ENCODE peak calls at places on chromosomes 11 and 22, in seven cellular contexts. Y is spleen, T is PC-9, P is aorta, O is IMR-90, A is lower lobe of right lung, L is tibial artery. R is an unnamed sample.
A peak's percentile ranks its signal among the peaks of the same experiment; 100 is the strongest.

GRCh38 chr22:23705358-23705757 is 14.5 kb downstream of the RGL4 start:
- DNase-seq in L (no peak), T (no peak), P (no peak), A (no peak), Y (no peak), O (no peak), R (no peak)

GRCh38 chr22:41048791-41049717 is 43.3 kb upstream of the EP300 start:
- DNase-seq in A (peak; percentile 61), L (peak; percentile 84), O (peak; percentile 80), Y (peak; percentile 76), T (peak; percentile 85), P (peak; percentile 88), R (no peak)

GRCh38 chr22:37907036-37907954 is 1.2 kb downstream of the MICALL1 start:
- DNase-seq in P (no peak), T (no peak), Y (no peak), A (no peak), L (no peak), O (peak; percentile 15), R (no peak)

GRCh38 chr11:129918361-129918760 is 23.0 kb upstream of the NFRKB start:
- DNase-seq in A (no peak), L (no peak), Y (no peak), P (no peak), O (no peak), T (no peak), R (no peak)

GRCh38 chr11:28913883-28914282 is 805.7 kb downstream of the METTL15 start:
- DNase-seq in Y (no peak), L (no peak), P (no peak), O (no peak), A (no peak), T (no peak), R (no peak)

GRCh38 chr22:20638143-20638870 is 130.9 kb downstream of the MED15 start:
- DNase-seq in L (no peak), T (no peak), O (no peak), P (no peak), Y (no peak), A (no peak), R (no peak)

GRCh38 chr11:125239585-125240331 is 75.2 kb downstream of the PKNOX2 start:
- DNase-seq in L (peak; percentile 34), T (no peak), Y (no peak), O (no peak), A (no peak), P (peak; percentile 53), R (no peak)

GRCh38 chr11:15194671-15195415 is 80.1 kb downstream of the INSC start:
- DNase-seq in L (no peak), O (peak; percentile 82), P (no peak), Y (no peak), A (no peak), T (no peak), R (no peak)

GRCh38 chr11:120188371-120188770 is 22.5 kb upstream of the OAF start:
- DNase-seq in Y (peak; percentile 41), T (no peak), O (no peak), A (no peak), L (peak; percentile 42), P (peak; percentile 61), R (no peak)

GRCh38 chr11:57777969-57778317 is 16.3 kb downstream of the CTNND1 start:
- DNase-seq in T (peak; percentile 41), O (no peak), L (no peak), Y (no peak), P (no peak), A (no peak), R (no peak)

GRCh38 chr11:10454902-10455631 is at the start of gene AMPD3:
- DNase-seq in Y (peak; percentile 81), O (peak; percentile 99), L (no peak), A (no peak), P (no peak), T (peak; percentile 47), R (peak; percentile 89)

GRCh38 chr22:39528080-39528661 is 4.4 kb downstream of the RPS19BP1 start:
- DNase-seq in L (no peak), O (no peak), P (no peak), T (peak; percentile 17), A (peak; percentile 42), Y (peak; percentile 84), R (no peak)

GRCh38 chr22:27732391-27732790 is 69.2 kb downstream of the MN1 start:
- DNase-seq in T (no peak), O (no peak), L (peak; percentile 42), P (no peak), A (no peak), Y (no peak), R (no peak)

GRCh38 chr11:96306933-96307747 is 35.9 kb downstream of the MAML2 start:
- DNase-seq in P (peak; percentile 80), O (peak; percentile 99), L (peak; percentile 91), Y (no peak), A (peak; percentile 57), T (peak; percentile 84), R (peak; percentile 88)

GRCh38 chr11:65492637-65493366 is 6.0 kb upstream of the MALAT1 start:
- DNase-seq in O (peak; percentile 89), Y (no peak), A (peak; percentile 83), T (peak; percentile 69), P (peak; percentile 91), L (peak; percentile 94), R (no peak)

GRCh38 chr11:2466869-2467694 is 22.3 kb downstream of the KCNQ1 start:
- DNase-seq in Y (peak; percentile 84), P (peak; percentile 65), T (no peak), L (peak; percentile 43), O (no peak), A (no peak), R (no peak)

GRCh38 chr11:133163463-133164419 is 368.6 kb downstream of the OPCML start:
- DNase-seq in A (no peak), O (peak; percentile 20), P (no peak), Y (no peak), L (no peak), T (no peak), R (no peak)

GRCh38 chr11:104623518-104623917 is 274.7 kb downstream of the CASP12 start:
- DNase-seq in P (no peak), L (no peak), Y (no peak), T (no peak), A (no peak), O (peak; percentile 70), R (peak; percentile 10)

GRCh38 chr22:45575607-45576272 is 73.1 kb downstream of the FBLN1 start:
- DNase-seq in O (no peak), Y (peak; percentile 48), A (no peak), L (no peak), P (peak; percentile 76), T (no peak), R (no peak)

GRCh38 chr22:45103756-45104155 is 60.0 kb upstream of the NUP50 start:
- DNase-seq in P (peak; percentile 21), T (no peak), L (no peak), O (no peak), A (no peak), Y (no peak), R (no peak)

GRCh38 chr11:31865606-31866300 is 54.6 kb upstream of the PAX6 start:
- DNase-seq in L (no peak), P (no peak), A (no peak), T (no peak), Y (no peak), O (no peak), R (no peak)

GRCh38 chr11:32280339-32280738 is 155.0 kb downstream of the WT1 start:
- DNase-seq in O (no peak), Y (no peak), P (no peak), T (no peak), L (no peak), A (no peak), R (no peak)

GRCh38 chr11:130122141-130122575 is 37.4 kb upstream of the ST14 start:
- DNase-seq in L (no peak), A (no peak), O (no peak), Y (no peak), P (no peak), T (no peak), R (no peak)

DNA sequence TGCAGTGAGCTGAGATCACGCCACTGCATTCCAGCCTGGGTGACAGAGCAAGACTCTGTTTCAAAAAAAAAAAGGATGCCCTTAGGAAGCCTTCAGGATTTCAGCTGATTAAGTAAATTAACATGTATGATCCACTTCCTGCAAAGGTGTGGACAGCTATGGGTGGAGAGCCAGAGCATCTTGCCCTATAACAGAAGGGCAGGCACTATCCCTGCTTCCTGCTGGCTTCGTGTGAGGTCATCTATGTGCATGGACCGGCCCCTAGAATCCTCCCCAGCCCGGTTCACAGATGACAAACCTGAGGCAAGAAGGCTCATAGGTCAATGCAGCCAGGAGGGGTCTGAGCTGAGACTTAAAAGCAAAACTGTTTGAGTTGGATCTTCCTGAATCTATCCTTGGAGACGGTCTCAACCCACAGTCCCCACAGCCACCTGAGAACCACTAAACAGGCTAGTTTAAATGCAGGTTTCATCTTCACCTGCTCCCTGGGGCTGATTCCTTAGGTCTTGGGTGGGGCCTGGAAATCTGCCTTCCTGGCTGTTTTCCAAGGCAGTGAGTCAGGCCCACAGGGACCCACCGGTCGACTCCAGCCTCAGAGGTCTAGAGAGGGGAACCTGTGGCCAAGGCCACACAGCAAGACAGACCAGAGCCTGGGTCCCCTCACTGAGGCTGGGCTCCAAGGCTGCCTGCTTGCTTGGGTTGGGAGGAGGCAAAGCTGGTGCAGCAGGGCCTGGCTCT is 55.2 kb upstream of the MPEG1 start:
- DNase-seq in L (no peak), P (no peak), A (no peak), Y (no peak), T (peak; percentile 68), O (no peak), R (peak; percentile 83)
- H3K27ac ChIP-seq in L (no peak overlapping the region), P (no peak overlapping the region), A (no peak overlapping the region), Y (no peak overlapping the region), T (peak overlapping the region; percentile 84), O (no peak overlapping the region), R (peak overlapping the region; percentile 97)

GRCh38 chr11:46065681-46066080 is 55.6 kb downstream of the PHF21A start:
- DNase-seq in L (no peak), P (no peak), O (no peak), Y (no peak), A (no peak), T (no peak), R (no peak)
- H3K27ac ChIP-seq in L (no peak overlapping the region), P (no peak overlapping the region), O (no peak overlapping the region), Y (no peak overlapping the region), A (no peak overlapping the region), T (no peak overlapping the region), R (peak overlapping the region; percentile 78)

GRCh38 chr11:121723261-121723741 is 270.5 kb upstream of the SORL1-AS1 start:
- DNase-seq in Y (no peak), T (no peak), L (peak; percentile 67), P (peak; percentile 80), A (no peak), O (no peak), R (no peak)

GRCh38 chr11:121717296-121717695 is 264.5 kb upstream of the SORL1-AS1 start:
- DNase-seq in L (no peak), Y (no peak), T (no peak), O (no peak), P (no peak), A (no peak), R (no peak)

GRCh38 chr11:121721448-121721847 is 268.7 kb upstream of the SORL1-AS1 start:
- DNase-seq in O (no peak), L (no peak), T (no peak), A (no peak), P (no peak), Y (no peak), R (no peak)

GRCh38 chr11:121722431-121723256 is 269.9 kb upstream of the SORL1-AS1 start:
- DNase-seq in P (peak; percentile 89), Y (no peak), A (peak; percentile 52), L (peak; percentile 96), O (peak; percentile 89), T (no peak), R (no peak)

GRCh38 chr11:121721961-121722360 is 269.2 kb upstream of the SORL1-AS1 start:
- DNase-seq in O (no peak), Y (no peak), T (no peak), L (no peak), A (no peak), P (no peak), R (no peak)
- H3K27ac ChIP-seq in O (peak overlapping the region; percentile 11), Y (no peak overlapping the region), T (no peak overlapping the region), L (peak overlapping the region; percentile 92), A (peak overlapping the region; percentile 8), P (peak overlapping the region; percentile 60), R (no peak overlapping the region)

GRCh38 chr22:49522582-49523373 is 304.9 kb downstream of the BRD1 start:
- DNase-seq in L (peak; percentile 11), P (no peak), Y (peak; percentile 58), O (no peak), T (no peak), A (no peak), R (no peak)
- H3K27ac ChIP-seq in L (no peak overlapping the region), P (no peak overlapping the region), Y (no peak overlapping the region), O (no peak overlapping the region), T (no peak overlapping the region), A (no peak overlapping the region), R (no peak overlapping the region)

R was measured in epithelial cell of prostate.